ENCODE peak calls at places on chromosomes 12 and 14, in nine cellular contexts. Y is CD8-positive, alpha-beta T cell; M is PC-3; U is stomach; C is upper lobe of right lung; N is dorsolateral prefrontal cortex; T is esophagus muscularis mucosa; S is mammary epithelial cell; E is left ventricle myocardium inferior. A is an unnamed sample.

GRCh38 chr12:73083736-73084135 is 811.6 kb downstream of the TRHDE start:
- DNase-seq in Y (no peak), M (no peak), U (no peak), C (no peak), N (no peak), T (no peak), S (no peak), E (no peak), A (no peak)

GRCh38 chr12:100234591-100235304 is 32.1 kb downstream of the DEPDC4 start:
- DNase-seq in Y (no peak), M (peak), U (no peak), C (no peak), N (no peak), T (no peak), S (no peak), E (no peak), A (peak)

GRCh38 chr12:14111230-14111865 is 129.9 kb upstream of the GRIN2B start:
- DNase-seq in Y (no peak), M (peak), U (no peak), C (no peak), N (no peak), T (no peak), S (no peak), E (no peak), A (no peak)

GRCh38 chr14:56173360-56173922 is 55.2 kb downstream of the PELI2 start:
- DNase-seq in Y (no peak), M (no peak), U (no peak), C (no peak), N (no peak), T (no peak), S (no peak), E (no peak), A (no peak)

GRCh38 chr12:99920561-99920960 is 64.2 kb downstream of the ANKS1B start:
- DNase-seq in Y (no peak), M (no peak), U (no peak), C (no peak), N (no peak), T (no peak), S (no peak), E (no peak), A (no peak)

GRCh38 chr12:32742133-32742532 is 13.6 kb downstream of the YARS2 start:
- DNase-seq in Y (no peak), M (no peak), U (no peak), C (no peak), N (no peak), T (no peak), S (no peak), E (no peak), A (no peak)

GRCh38 chr12:127548123-127548553 is 718.8 kb upstream of the TMEM132C start:
- DNase-seq in Y (no peak), M (peak), U (no peak), C (no peak), N (no peak), T (no peak), S (peak), E (no peak), A (peak)

GRCh38 chr14:56798447-56799326 is 11.6 kb downstream of the OTX2 start:
- DNase-seq in Y (no peak), M (no peak), U (no peak), C (no peak), N (no peak), T (peak), S (no peak), E (no peak), A (no peak)

GRCh38 chr14:23356662-23357061 is 4.0 kb upstream of the SLC22A17 start:
- DNase-seq in Y (no peak), M (no peak), U (no peak), C (no peak), N (no peak), T (no peak), S (no peak), E (no peak), A (peak)

GRCh38 chr12:8035440-8036010 is 3.0 kb downstream of the FOXJ2 start:
- DNase-seq in Y (no peak), M (no peak), U (no peak), C (no peak), N (no peak), T (no peak), S (no peak), E (no peak), A (no peak)

GRCh38 chr12:61452076-61452475 is 808.1 kb upstream of the USP15 start:
- DNase-seq in Y (no peak), M (peak), U (no peak), C (no peak), N (no peak), T (no peak), S (peak), E (no peak), A (no peak)

GRCh38 chr12:104896710-104897109 is 61.4 kb downstream of the SLC41A2 start:
- DNase-seq in Y (no peak), M (no peak), U (no peak), C (no peak), N (no peak), T (no peak), S (no peak), E (no peak), A (no peak)

GRCh38 chr12:95709152-95709551 is 81.4 kb downstream of the NTN4 start:
- DNase-seq in Y (no peak), M (peak), U (no peak), C (no peak), N (no peak), T (no peak), S (no peak), E (no peak), A (no peak)

GRCh38 chr14:103744621-103745395 is 29.2 kb downstream of the ZFYVE21 start:
- DNase-seq in Y (no peak), M (no peak), U (no peak), C (no peak), N (no peak), T (no peak), S (no peak), E (no peak), A (peak)

GRCh38 chr12:64680235-64680634 is 69.9 kb downstream of the RASSF3 start:
- DNase-seq in Y (no peak), M (peak), U (no peak), C (no peak), N (no peak), T (no peak), S (peak), E (no peak), A (no peak)

GRCh38 chr14:86430807-86431206 is 900.9 kb downstream of the FLRT2 start:
- DNase-seq in Y (no peak), M (no peak), U (no peak), C (no peak), N (no peak), T (no peak), S (no peak), E (no peak), A (no peak)

GRCh38 chr12:86137936-86138335 is 118.3 kb downstream of the MGAT4C start:
- DNase-seq in Y (no peak), M (peak), U (no peak), C (no peak), N (no peak), T (no peak), S (peak), E (no peak), A (peak)

GRCh38 chr12:57085999-57086950 is 2.6 kb upstream of the NAB2 start:
- DNase-seq in Y (no peak), M (peak), U (peak), C (peak), N (peak), T (no peak), S (peak), E (peak), A (peak)

GRCh38 chr12:22533155-22533554 is 11.2 kb downstream of the C2CD5 start:
- DNase-seq in Y (no peak), M (no peak), U (no peak), C (no peak), N (no peak), T (no peak), S (no peak), E (no peak), A (no peak)

GRCh38 chr14:67241416-67242362 is at the start of gene PALS1:
- DNase-seq in Y (no peak), M (peak), U (no peak), C (no peak), N (no peak), T (peak), S (peak), E (no peak), A (peak)

GRCh38 chr12:70794131-70794530 is 126.4 kb downstream of the PTPRR start:
- DNase-seq in Y (no peak), M (peak), U (no peak), C (no peak), N (no peak), T (no peak), S (no peak), E (no peak), A (no peak)

GRCh38 chr12:12684375-12685106 is 11.4 kb downstream of the GPR19 start:
- DNase-seq in Y (no peak), M (peak), U (no peak), C (no peak), N (peak), T (no peak), S (peak), E (no peak), A (peak)

GRCh38 chr12:113382206-113382605 is 21.5 kb downstream of the SDS start:
- DNase-seq in Y (no peak), M (no peak), U (no peak), C (no peak), N (no peak), T (no peak), S (no peak), E (no peak), A (peak)

GRCh38 chr14:64680013-64680674 is 24.1 kb upstream of the PLEKHG3 start:
- DNase-seq in Y (no peak), M (peak), U (peak), C (no peak), N (no peak), T (no peak), S (peak), E (no peak), A (no peak)

GRCh38 chr12:59372971-59373370 is 222.9 kb upstream of the SLC16A7 start:
- DNase-seq in Y (no peak), M (peak), U (no peak), C (no peak), N (no peak), T (no peak), S (peak), E (no peak), A (no peak)
- TF ChIP-seq CTCF in Y (no peak), M (peak), U (no peak), C (peak), N (peak), T (no peak), S (peak), E (no peak), A (peak)

DNA sequence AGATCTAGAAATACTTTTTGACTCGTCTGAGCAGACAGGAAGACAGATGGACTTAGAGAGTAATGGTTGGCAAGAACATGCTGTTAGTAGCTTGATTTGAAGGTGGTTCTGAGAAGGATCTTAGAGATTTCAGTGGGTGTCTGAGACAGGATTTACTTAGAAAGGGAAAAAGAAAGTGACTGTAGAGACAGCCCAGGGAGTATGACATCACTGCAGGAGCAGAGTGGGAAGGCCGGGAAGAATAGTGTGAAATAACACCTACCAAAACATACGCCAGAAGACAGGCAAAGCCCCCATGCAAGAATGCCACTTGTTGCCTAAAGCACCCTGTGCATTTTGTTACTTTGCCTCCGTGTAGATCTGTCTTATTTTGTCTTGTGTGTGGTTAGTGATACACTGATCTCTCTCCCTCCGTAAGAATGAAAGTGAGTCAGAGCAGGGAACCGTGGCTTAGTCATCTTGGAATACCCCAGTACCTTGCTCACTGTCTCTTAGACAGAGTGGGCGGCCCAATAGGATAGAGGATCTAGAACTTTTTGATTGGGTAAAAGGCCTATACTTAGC is 161.3 kb upstream of the IFNG-AS1 start:
- DNase-seq in Y (no peak), M (peak), U (no peak), C (no peak), N (no peak), T (no peak), S (peak), E (no peak), A (peak)
- H3K4me3 ChIP-seq in Y (no peak), M (peak), U (peak), C (peak), N (peak), T (peak), S (peak), E (peak), A (peak)

DNA sequence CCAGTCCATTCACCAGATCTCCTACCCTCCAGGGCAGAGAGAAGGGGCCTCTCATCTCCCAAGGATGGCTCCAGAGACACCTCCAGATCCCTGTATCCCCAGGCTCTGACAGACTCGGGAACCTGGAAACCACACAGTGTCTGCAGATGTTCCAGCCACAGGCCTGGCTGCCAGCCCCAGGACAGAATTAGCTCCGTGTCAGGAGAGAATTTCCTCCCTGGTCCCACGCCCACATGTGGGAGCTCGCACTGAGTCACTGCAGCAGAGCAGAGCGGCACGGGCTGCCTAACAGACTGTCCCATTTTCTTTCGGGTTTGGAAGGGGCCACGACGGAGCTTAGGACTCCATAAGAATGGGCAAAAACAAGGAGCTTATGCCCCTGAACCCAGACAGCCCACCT is 33.6 kb downstream of the CMKLR1 start:
- DNase-seq in Y (no peak), M (peak), U (peak), C (peak), N (peak), T (peak), S (peak), E (peak), A (peak)
- H3K27ac ChIP-seq in Y (no peak), M (no peak), U (peak), C (peak), N (peak), T (peak), S (no peak), E (peak), A (peak)

GRCh38 chr14:106318700-106319099 is 792.3 kb downstream of the TMEM121 start:
- DNase-seq in Y (no peak), M (no peak), U (no peak), C (no peak), N (no peak), T (no peak), S (no peak), E (no peak), A (no peak)
- TF ChIP-seq CTCF in Y (peak), M (no peak), U (no peak), C (peak), N (no peak), T (no peak), S (no peak), E (no peak), A (no peak)

DNA sequence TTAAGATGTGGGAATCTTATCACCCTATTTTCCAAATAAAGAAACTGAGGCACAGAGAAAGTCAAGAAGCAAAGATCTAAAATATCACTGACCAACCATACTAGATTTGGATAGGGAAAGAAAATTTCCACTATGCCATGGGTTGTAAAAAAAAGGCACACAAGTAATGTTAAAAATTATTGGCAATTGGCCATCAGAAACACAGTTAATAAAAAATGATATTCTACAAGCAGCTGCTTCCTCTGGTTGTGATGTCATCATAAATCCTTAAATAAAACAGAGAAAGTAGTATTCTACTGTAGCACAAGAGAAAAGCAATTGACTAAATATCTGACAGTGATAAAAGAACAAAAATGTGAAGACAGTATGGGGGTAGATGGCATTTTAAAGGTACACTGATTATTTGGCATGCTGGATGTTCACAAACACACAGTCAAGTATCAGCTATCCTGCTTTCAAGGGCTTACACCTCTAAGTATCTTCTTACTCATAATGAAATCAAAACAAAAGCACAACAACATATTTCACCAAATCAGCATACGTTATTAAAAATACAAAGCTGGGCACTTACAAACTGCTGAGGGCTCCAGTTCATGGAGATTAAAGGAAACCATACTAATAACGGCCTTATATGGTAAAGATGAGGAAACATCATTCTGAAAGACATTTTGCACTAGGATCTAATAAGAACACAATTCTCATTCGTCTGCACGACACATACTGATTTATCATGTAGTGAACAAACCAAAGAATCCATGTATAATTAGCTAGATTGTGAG is 45.7 kb downstream of the CORO1C start:
- DNase-seq in Y (no peak), M (no peak), U (no peak), C (no peak), N (no peak), T (peak), S (peak), E (no peak), A (no peak)
- H3K4me3 ChIP-seq in Y (no peak), M (no peak), U (no peak), C (no peak), N (no peak), T (no peak), S (no peak), E (no peak), A (no peak)

GRCh38 chr12:130511285-130511684 is 173.6 kb downstream of the PIWIL1 start:
- DNase-seq in Y (no peak), M (no peak), U (no peak), C (no peak), N (no peak), T (no peak), S (no peak), E (no peak), A (no peak)

GRCh38 chr12:130513572-130513971 is 175.9 kb downstream of the PIWIL1 start:
- DNase-seq in Y (no peak), M (no peak), U (no peak), C (no peak), N (no peak), T (no peak), S (no peak), E (no peak), A (no peak)

GRCh38 chr12:130509454-130509853 is 171.8 kb downstream of the PIWIL1 start:
- DNase-seq in Y (no peak), M (no peak), U (no peak), C (no peak), N (no peak), T (no peak), S (no peak), E (no peak), A (no peak)

GRCh38 chr12:130517588-130517987 is 179.9 kb downstream of the PIWIL1 start:
- DNase-seq in Y (no peak), M (no peak), U (no peak), C (no peak), N (no peak), T (no peak), S (no peak), E (no peak), A (no peak)

GRCh38 chr12:130514149-130514551 is 176.5 kb downstream of the PIWIL1 start:
- DNase-seq in Y (no peak), M (no peak), U (no peak), C (no peak), N (no peak), T (no peak), S (no peak), E (no peak), A (no peak)
- H3K27ac ChIP-seq in Y (no peak), M (no peak), U (no peak), C (no peak), N (no peak), T (no peak), S (no peak), E (no peak), A (no peak)

DNA sequence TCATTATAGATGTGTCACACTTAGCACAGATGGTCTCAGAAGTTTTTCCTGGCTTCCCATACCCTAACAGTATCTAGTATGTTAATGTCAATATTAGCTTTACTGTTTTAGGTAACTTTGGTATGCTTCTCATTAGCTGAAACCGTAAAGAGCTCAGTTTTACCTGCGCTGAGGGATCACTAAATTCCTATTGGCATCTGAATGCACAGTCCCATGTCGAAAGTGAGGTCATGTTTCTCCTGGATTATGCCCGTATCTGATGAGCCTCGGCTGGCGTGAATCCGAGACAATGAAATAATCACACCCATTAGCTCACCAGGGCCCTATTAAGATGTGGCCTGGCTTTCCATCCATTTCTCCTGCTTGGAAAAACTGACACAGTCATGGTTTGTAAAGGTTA is 418.2 kb downstream of the ZFP36L1 start:
- DNase-seq in Y (no peak), M (no peak), U (no peak), C (no peak), N (no peak), T (no peak), S (no peak), E (no peak), A (no peak)
- TF ChIP-seq CTCF in Y (no peak), M (no peak), U (no peak), C (no peak), N (no peak), T (no peak), S (no peak), E (no peak), A (no peak)

DNA sequence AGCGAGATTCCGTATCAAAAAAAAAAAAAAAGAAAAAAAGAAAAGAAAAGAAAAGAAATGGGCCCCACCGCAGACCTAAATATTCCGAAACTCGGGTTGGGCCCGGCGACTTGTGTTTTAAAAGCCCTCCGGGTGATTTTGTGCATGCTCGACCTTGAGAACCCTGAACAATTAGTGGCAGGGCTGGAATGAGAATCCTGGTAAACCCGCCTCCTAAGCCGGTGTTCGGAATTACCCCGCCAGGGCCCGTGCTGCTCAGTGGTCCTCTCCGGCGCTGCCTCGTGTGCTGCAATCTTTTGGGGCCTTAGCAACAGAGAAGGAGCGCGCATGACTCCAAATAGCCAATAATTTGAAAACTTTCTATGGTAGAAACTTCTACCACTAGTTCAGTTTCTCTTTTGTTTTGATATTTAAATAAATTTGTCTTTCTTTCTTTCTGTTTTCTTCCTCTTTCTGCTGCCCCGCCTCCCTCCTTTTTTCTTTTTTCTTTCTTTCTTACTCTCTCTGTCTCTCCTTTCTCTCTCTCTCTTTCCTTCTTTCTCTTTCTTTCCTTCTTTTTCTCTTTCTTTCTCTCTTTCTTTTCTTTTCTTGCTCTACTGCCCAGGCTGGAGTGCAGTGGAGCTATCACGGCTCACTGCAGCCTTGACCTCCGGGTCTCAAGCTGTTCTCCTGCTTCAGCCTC is 1.5 kb upstream of the GALNT6 start:
- DNase-seq in Y (no peak), M (no peak), U (no peak), C (no peak), N (no peak), T (no peak), S (no peak), E (no peak), A (no peak)
- H3K4me3 ChIP-seq in Y (no peak), M (peak), U (peak), C (peak), N (peak), T (peak), S (no peak), E (peak), A (peak)

A was measured in osteoblast.